ENCODE peak calls at places on chromosomes 1 and 21, in eight cellular contexts. One of them, this sample, is unnamed.

GRCh38 chr1:6385673-6386191 is 7.8 kb downstream of the ACOT7 start:
- DNase-seq in HFF-Myc: peak
- DNase-seq in neural progenitor cell: peak
- DNase-seq in CD8-positive, alpha-beta T cell: no peak
- DNase-seq in endothelial cell of umbilical vein: peak
- DNase-seq in AG09309: peak
- DNase-seq in A549: peak
- DNase-seq in PC-3: peak
- DNase-seq in this sample: peak

GRCh38 chr1:223556414-223557124 is 108.9 kb downstream of the CAPN8 start:
- DNase-seq in endothelial cell of umbilical vein: peak
- DNase-seq in A549: peak
- DNase-seq in neural progenitor cell: peak
- DNase-seq in PC-3: peak
- DNase-seq in CD8-positive, alpha-beta T cell: no peak
- DNase-seq in HFF-Myc: no peak
- DNase-seq in AG09309: no peak
- DNase-seq in this sample: peak

GRCh38 chr1:1006305-1007159 is 6.6 kb upstream of the HES4 start:
- DNase-seq in A549: no peak
- DNase-seq in AG09309: no peak
- DNase-seq in endothelial cell of umbilical vein: no peak
- DNase-seq in PC-3: peak
- DNase-seq in HFF-Myc: no peak
- DNase-seq in neural progenitor cell: no peak
- DNase-seq in CD8-positive, alpha-beta T cell: no peak
- DNase-seq in this sample: no peak

GRCh38 chr1:53257454-53258081 is 19.2 kb upstream of the MAGOH start:
- DNase-seq in endothelial cell of umbilical vein: no peak
- DNase-seq in A549: no peak
- DNase-seq in CD8-positive, alpha-beta T cell: no peak
- DNase-seq in PC-3: no peak
- DNase-seq in neural progenitor cell: no peak
- DNase-seq in AG09309: no peak
- DNase-seq in HFF-Myc: no peak
- DNase-seq in this sample: no peak

GRCh38 chr1:42282024-42282579 is 52.9 kb downstream of the FOXJ3 start:
- DNase-seq in HFF-Myc: peak
- DNase-seq in A549: no peak
- DNase-seq in endothelial cell of umbilical vein: no peak
- DNase-seq in CD8-positive, alpha-beta T cell: no peak
- DNase-seq in PC-3: no peak
- DNase-seq in neural progenitor cell: no peak
- DNase-seq in AG09309: peak
- DNase-seq in this sample: peak

GRCh38 chr1:61420909-61421835 is 303.8 kb downstream of the TM2D1 start:
- DNase-seq in A549: no peak
- DNase-seq in endothelial cell of umbilical vein: no peak
- DNase-seq in AG09309: no peak
- DNase-seq in PC-3: no peak
- DNase-seq in CD8-positive, alpha-beta T cell: no peak
- DNase-seq in HFF-Myc: no peak
- DNase-seq in neural progenitor cell: no peak
- DNase-seq in this sample: no peak

GRCh38 chr1:71919812-71920509 is 362.4 kb downstream of the NEGR1 start:
- DNase-seq in A549: no peak
- DNase-seq in HFF-Myc: no peak
- DNase-seq in endothelial cell of umbilical vein: no peak
- DNase-seq in AG09309: no peak
- DNase-seq in PC-3: no peak
- DNase-seq in neural progenitor cell: peak
- DNase-seq in CD8-positive, alpha-beta T cell: no peak
- DNase-seq in this sample: no peak

GRCh38 chr21:35627462-35627861 is 432.9 kb downstream of the SETD4 start:
- DNase-seq in endothelial cell of umbilical vein: no peak
- DNase-seq in AG09309: no peak
- DNase-seq in HFF-Myc: no peak
- DNase-seq in CD8-positive, alpha-beta T cell: no peak
- DNase-seq in PC-3: no peak
- DNase-seq in neural progenitor cell: no peak
- DNase-seq in A549: no peak
- DNase-seq in this sample: no peak

GRCh38 chr1:54340876-54341275 is 65.3 kb downstream of the SSBP3 start:
- DNase-seq in CD8-positive, alpha-beta T cell: no peak
- DNase-seq in PC-3: no peak
- DNase-seq in A549: no peak
- DNase-seq in endothelial cell of umbilical vein: no peak
- DNase-seq in neural progenitor cell: peak
- DNase-seq in HFF-Myc: no peak
- DNase-seq in AG09309: no peak
- DNase-seq in this sample: no peak

GRCh38 chr1:164649146-164649545 is 90.2 kb downstream of the PBX1 start:
- DNase-seq in neural progenitor cell: no peak
- DNase-seq in PC-3: no peak
- DNase-seq in HFF-Myc: no peak
- DNase-seq in endothelial cell of umbilical vein: no peak
- DNase-seq in A549: no peak
- DNase-seq in AG09309: no peak
- DNase-seq in CD8-positive, alpha-beta T cell: no peak
- DNase-seq in this sample: no peak

GRCh38 chr1:16075337-16076002 is 2.0 kb upstream of the FAM131C start:
- DNase-seq in endothelial cell of umbilical vein: no peak
- DNase-seq in AG09309: peak
- DNase-seq in HFF-Myc: no peak
- DNase-seq in A549: no peak
- DNase-seq in CD8-positive, alpha-beta T cell: no peak
- DNase-seq in neural progenitor cell: no peak
- DNase-seq in PC-3: peak
- DNase-seq in this sample: no peak

GRCh38 chr1:204870165-204870912 is at the start of gene NFASC:
- DNase-seq in neural progenitor cell: no peak
- DNase-seq in PC-3: no peak
- DNase-seq in CD8-positive, alpha-beta T cell: no peak
- DNase-seq in endothelial cell of umbilical vein: no peak
- DNase-seq in HFF-Myc: no peak
- DNase-seq in AG09309: no peak
- DNase-seq in A549: no peak
- DNase-seq in this sample: no peak

GRCh38 chr1:16126738-16127515 is 28.9 kb downstream of the EPHA2 start:
- DNase-seq in CD8-positive, alpha-beta T cell: no peak
- DNase-seq in endothelial cell of umbilical vein: no peak
- DNase-seq in PC-3: no peak
- DNase-seq in neural progenitor cell: no peak
- DNase-seq in AG09309: no peak
- DNase-seq in HFF-Myc: no peak
- DNase-seq in A549: no peak
- DNase-seq in this sample: no peak

GRCh38 chr1:223683586-223684487 is 18.3 kb upstream of the CAPN8 start:
- DNase-seq in AG09309: no peak
- DNase-seq in A549: no peak
- DNase-seq in endothelial cell of umbilical vein: peak
- DNase-seq in neural progenitor cell: peak
- DNase-seq in CD8-positive, alpha-beta T cell: peak
- DNase-seq in HFF-Myc: no peak
- DNase-seq in PC-3: peak
- DNase-seq in this sample: peak

GRCh38 chr1:210457566-210457965 is 128.9 kb downstream of the HHAT start:
- DNase-seq in neural progenitor cell: no peak
- DNase-seq in AG09309: no peak
- DNase-seq in HFF-Myc: no peak
- DNase-seq in A549: no peak
- DNase-seq in endothelial cell of umbilical vein: no peak
- DNase-seq in CD8-positive, alpha-beta T cell: no peak
- DNase-seq in PC-3: no peak
- DNase-seq in this sample: no peak

GRCh38 chr1:25617626-25618432 is 1.2 kb downstream of the MAN1C1 start:
- DNase-seq in AG09309: no peak
- DNase-seq in A549: no peak
- DNase-seq in CD8-positive, alpha-beta T cell: peak
- DNase-seq in PC-3: no peak
- DNase-seq in HFF-Myc: no peak
- DNase-seq in neural progenitor cell: peak
- DNase-seq in endothelial cell of umbilical vein: no peak
- DNase-seq in this sample: no peak

GRCh38 chr1:155981266-155982088 is 3.1 kb upstream of the ARHGEF2 start:
- DNase-seq in A549: no peak
- DNase-seq in endothelial cell of umbilical vein: peak
- DNase-seq in AG09309: peak
- DNase-seq in neural progenitor cell: no peak
- DNase-seq in PC-3: no peak
- DNase-seq in HFF-Myc: no peak
- DNase-seq in CD8-positive, alpha-beta T cell: no peak
- DNase-seq in this sample: no peak

GRCh38 chr1:234955107-234955731 is 173.4 kb downstream of the TOMM20 start:
- DNase-seq in HFF-Myc: no peak
- DNase-seq in endothelial cell of umbilical vein: peak
- DNase-seq in PC-3: no peak
- DNase-seq in neural progenitor cell: no peak
- DNase-seq in AG09309: no peak
- DNase-seq in CD8-positive, alpha-beta T cell: peak
- DNase-seq in A549: no peak
- DNase-seq in this sample: no peak

GRCh38 chr21:37047079-37047478 is 25.8 kb downstream of the PIGP start:
- DNase-seq in AG09309: no peak
- DNase-seq in CD8-positive, alpha-beta T cell: no peak
- DNase-seq in neural progenitor cell: no peak
- DNase-seq in A549: no peak
- DNase-seq in HFF-Myc: no peak
- DNase-seq in endothelial cell of umbilical vein: no peak
- DNase-seq in PC-3: peak
- DNase-seq in this sample: peak

GRCh38 chr1:11731719-11732283 is 4.1 kb upstream of the AGTRAP start:
- DNase-seq in endothelial cell of umbilical vein: peak
- DNase-seq in HFF-Myc: no peak
- DNase-seq in PC-3: peak
- DNase-seq in neural progenitor cell: peak
- DNase-seq in AG09309: no peak
- DNase-seq in CD8-positive, alpha-beta T cell: no peak
- DNase-seq in A549: no peak
- DNase-seq in this sample: peak

GRCh38 chr1:2934173-2934540 is 87.1 kb upstream of the ACTRT2 start:
- DNase-seq in AG09309: no peak
- DNase-seq in A549: no peak
- DNase-seq in PC-3: no peak
- DNase-seq in HFF-Myc: no peak
- DNase-seq in CD8-positive, alpha-beta T cell: no peak
- DNase-seq in neural progenitor cell: no peak
- DNase-seq in endothelial cell of umbilical vein: no peak
- DNase-seq in this sample: no peak

GRCh38 chr1:162349635-162350330 is 26.9 kb downstream of the SPATA46 start:
- DNase-seq in AG09309: peak
- DNase-seq in endothelial cell of umbilical vein: peak
- DNase-seq in PC-3: peak
- DNase-seq in HFF-Myc: peak
- DNase-seq in neural progenitor cell: no peak
- DNase-seq in A549: peak
- DNase-seq in CD8-positive, alpha-beta T cell: no peak
- DNase-seq in this sample: peak

GRCh38 chr21:39556176-39556575 is 56.6 kb upstream of the B3GALT5 start:
- DNase-seq in CD8-positive, alpha-beta T cell: no peak
- DNase-seq in AG09309: no peak
- DNase-seq in endothelial cell of umbilical vein: no peak
- DNase-seq in HFF-Myc: no peak
- DNase-seq in PC-3: no peak
- DNase-seq in A549: no peak
- DNase-seq in neural progenitor cell: peak
- DNase-seq in this sample: no peak

GRCh38 chr1:113811353-113811887 is 856 bp downstream of the RSBN1 start:
- DNase-seq in neural progenitor cell: peak
- DNase-seq in A549: peak
- DNase-seq in PC-3: peak
- DNase-seq in CD8-positive, alpha-beta T cell: no peak
- DNase-seq in endothelial cell of umbilical vein: peak
- DNase-seq in HFF-Myc: no peak
- DNase-seq in AG09309: no peak
- DNase-seq in this sample: peak

GRCh38 chr1:17948594-17948993 is 159.0 kb upstream of the IGSF21 start:
- DNase-seq in CD8-positive, alpha-beta T cell: no peak
- DNase-seq in A549: no peak
- DNase-seq in AG09309: no peak
- DNase-seq in PC-3: no peak
- DNase-seq in HFF-Myc: no peak
- DNase-seq in neural progenitor cell: peak
- DNase-seq in endothelial cell of umbilical vein: no peak
- DNase-seq in this sample: no peak

GRCh38 chr1:234970731-234971476 is 157.7 kb downstream of the TOMM20 start:
- DNase-seq in neural progenitor cell: peak
- DNase-seq in CD8-positive, alpha-beta T cell: peak
- DNase-seq in A549: no peak
- DNase-seq in endothelial cell of umbilical vein: peak
- DNase-seq in PC-3: peak
- DNase-seq in HFF-Myc: peak
- DNase-seq in AG09309: peak
- DNase-seq in this sample: peak

GRCh38 chr1:97307151-97307550 is 585.6 kb downstream of the PTBP2 start:
- DNase-seq in A549: no peak
- DNase-seq in endothelial cell of umbilical vein: no peak
- DNase-seq in HFF-Myc: no peak
- DNase-seq in PC-3: no peak
- DNase-seq in neural progenitor cell: no peak
- DNase-seq in AG09309: no peak
- DNase-seq in CD8-positive, alpha-beta T cell: no peak
- DNase-seq in this sample: no peak

GRCh38 chr1:75797273-75797588 is 549 bp downstream of the MSH4 start:
- DNase-seq in A549: no peak
- DNase-seq in CD8-positive, alpha-beta T cell: no peak
- DNase-seq in PC-3: no peak
- DNase-seq in HFF-Myc: no peak
- DNase-seq in AG09309: no peak
- DNase-seq in neural progenitor cell: no peak
- DNase-seq in endothelial cell of umbilical vein: no peak
- DNase-seq in this sample: no peak
- TF ChIP-seq CTCF in A549: no peak
- TF ChIP-seq CTCF in CD8-positive, alpha-beta T cell: no peak
- TF ChIP-seq CTCF in PC-3: no peak
- TF ChIP-seq CTCF in HFF-Myc: no peak
- TF ChIP-seq CTCF in AG09309: no peak
- TF ChIP-seq CTCF in neural progenitor cell: no peak
- TF ChIP-seq CTCF in endothelial cell of umbilical vein: no peak
- TF ChIP-seq CTCF in this sample: no peak

GRCh38 chr1:238619652-238620051 is 728.9 kb upstream of the ZP4 start:
- DNase-seq in PC-3: peak
- DNase-seq in AG09309: no peak
- DNase-seq in HFF-Myc: no peak
- DNase-seq in endothelial cell of umbilical vein: no peak
- DNase-seq in A549: no peak
- DNase-seq in CD8-positive, alpha-beta T cell: no peak
- DNase-seq in neural progenitor cell: no peak
- DNase-seq in this sample: no peak
- H3K4me3 ChIP-seq in PC-3: no peak
- H3K4me3 ChIP-seq in AG09309: no peak
- H3K4me3 ChIP-seq in HFF-Myc: no peak
- H3K4me3 ChIP-seq in endothelial cell of umbilical vein: no peak
- H3K4me3 ChIP-seq in A549: no peak
- H3K4me3 ChIP-seq in CD8-positive, alpha-beta T cell: no peak
- H3K4me3 ChIP-seq in neural progenitor cell: no peak
- H3K4me3 ChIP-seq in this sample: no peak

GRCh38 chr21:44456207-44456914 is 1.1 kb downstream of the LRRC3 start:
- DNase-seq in CD8-positive, alpha-beta T cell: no peak
- DNase-seq in HFF-Myc: no peak
- DNase-seq in PC-3: no peak
- DNase-seq in neural progenitor cell: no peak
- DNase-seq in A549: no peak
- DNase-seq in endothelial cell of umbilical vein: peak
- DNase-seq in AG09309: no peak
- DNase-seq in this sample: no peak
- TF ChIP-seq CTCF in CD8-positive, alpha-beta T cell: no peak
- TF ChIP-seq CTCF in HFF-Myc: no peak
- TF ChIP-seq CTCF in PC-3: no peak
- TF ChIP-seq CTCF in neural progenitor cell: no peak
- TF ChIP-seq CTCF in A549: no peak
- TF ChIP-seq CTCF in endothelial cell of umbilical vein: no peak
- TF ChIP-seq CTCF in AG09309: no peak
- TF ChIP-seq CTCF in this sample: no peak

GRCh38 chr1:241849345-241849695 is 1.3 kb downstream of the EXO1 start:
- DNase-seq in HFF-Myc: no peak
- DNase-seq in AG09309: no peak
- DNase-seq in endothelial cell of umbilical vein: no peak
- DNase-seq in CD8-positive, alpha-beta T cell: no peak
- DNase-seq in A549: no peak
- DNase-seq in PC-3: no peak
- DNase-seq in neural progenitor cell: peak
- DNase-seq in this sample: no peak
- H3K4me3 ChIP-seq in HFF-Myc: peak
- H3K4me3 ChIP-seq in AG09309: no peak
- H3K4me3 ChIP-seq in endothelial cell of umbilical vein: no peak
- H3K4me3 ChIP-seq in CD8-positive, alpha-beta T cell: no peak
- H3K4me3 ChIP-seq in A549: peak
- H3K4me3 ChIP-seq in PC-3: peak
- H3K4me3 ChIP-seq in neural progenitor cell: peak
- H3K4me3 ChIP-seq in this sample: no peak

This sample was measured in mammary epithelial cell.